ENCODE peak calls at places on chromosomes 11 and 22, in nine cellular contexts. W is RWPE2, H is heart left ventricle, X is SJSA1, E is fibroblast of lung, Y is kidney, G is endodermal cell, D is AG04450, B is transverse colon. I is an unnamed sample.

GRCh38 chr11:103609117-103610066 is 427.0 kb upstream of the DDI1 start:
- DNase-seq in W (no peak), H (no peak), X (peak; percentile 77), E (peak; percentile 97), Y (no peak), G (peak; percentile 83), D (peak; percentile 82), B (no peak), I (no peak)

GRCh38 chr11:31445621-31446020 is 63.8 kb downstream of the IMMP1L start:
- DNase-seq in W (no peak), H (no peak), X (no peak), E (no peak), Y (no peak), G (no peak), D (no peak), B (no peak), I (no peak)

GRCh38 chr22:43956383-43956782 is 1.1 kb downstream of the SAMM50 start:
- DNase-seq in W (no peak), H (no peak), X (no peak), E (no peak), Y (no peak), G (no peak), D (no peak), B (no peak), I (no peak)

GRCh38 chr11:70661763-70662501 is 263.6 kb downstream of the CTTN start:
- DNase-seq in W (no peak), H (no peak), X (peak; percentile 86), E (peak; percentile 46), Y (no peak), G (peak; percentile 77), D (no peak), B (no peak), I (no peak)

GRCh38 chr11:40384991-40385390 is 1074.5 kb downstream of the LRRC4C start:
- DNase-seq in W (no peak), H (no peak), X (no peak), E (peak; percentile 70), Y (no peak), G (no peak), D (no peak), B (no peak), I (no peak)

GRCh38 chr11:78420796-78421209 is 3.2 kb upstream of the GAB2 start:
- DNase-seq in W (no peak), H (peak; percentile 77), X (no peak), E (peak; percentile 88), Y (peak; percentile 82), G (no peak), D (no peak), B (peak; percentile 66), I (peak; percentile 83)

GRCh38 chr11:41003339-41003992 is 456.0 kb downstream of the LRRC4C start:
- DNase-seq in W (no peak), H (no peak), X (peak; percentile 54), E (peak; percentile 57), Y (no peak), G (no peak), D (no peak), B (no peak), I (no peak)

GRCh38 chr11:125494033-125494364 is 2.1 kb downstream of the FEZ1 start:
- DNase-seq in W (no peak), H (no peak), X (no peak), E (no peak), Y (no peak), G (no peak), D (no peak), B (no peak), I (no peak)

GRCh38 chr11:72140661-72141060 is 5.1 kb downstream of the FOLR3 start:
- DNase-seq in W (no peak), H (no peak), X (no peak), E (no peak), Y (no peak), G (no peak), D (no peak), B (no peak), I (no peak)

GRCh38 chr11:65180877-65181568 is 705 bp upstream of the CAPN1 start:
- DNase-seq in W (no peak), H (peak; percentile 84), X (peak; percentile 90), E (peak; percentile 60), Y (peak; percentile 89), G (peak; percentile 94), D (peak; percentile 10), B (peak; percentile 73), I (peak; percentile 84)

GRCh38 chr11:130146797-130147196 is 12.8 kb upstream of the ST14 start:
- DNase-seq in W (no peak), H (no peak), X (no peak), E (no peak), Y (no peak), G (no peak), D (no peak), B (peak; percentile 43), I (peak; percentile 71)

GRCh38 chr11:17012712-17013547 is 1.3 kb downstream of the PLEKHA7 start:
- DNase-seq in W (peak; percentile 91), H (peak; percentile 71), X (no peak), E (peak; percentile 78), Y (peak; percentile 86), G (peak; percentile 76), D (no peak), B (peak; percentile 75), I (peak; percentile 78)

DNA sequence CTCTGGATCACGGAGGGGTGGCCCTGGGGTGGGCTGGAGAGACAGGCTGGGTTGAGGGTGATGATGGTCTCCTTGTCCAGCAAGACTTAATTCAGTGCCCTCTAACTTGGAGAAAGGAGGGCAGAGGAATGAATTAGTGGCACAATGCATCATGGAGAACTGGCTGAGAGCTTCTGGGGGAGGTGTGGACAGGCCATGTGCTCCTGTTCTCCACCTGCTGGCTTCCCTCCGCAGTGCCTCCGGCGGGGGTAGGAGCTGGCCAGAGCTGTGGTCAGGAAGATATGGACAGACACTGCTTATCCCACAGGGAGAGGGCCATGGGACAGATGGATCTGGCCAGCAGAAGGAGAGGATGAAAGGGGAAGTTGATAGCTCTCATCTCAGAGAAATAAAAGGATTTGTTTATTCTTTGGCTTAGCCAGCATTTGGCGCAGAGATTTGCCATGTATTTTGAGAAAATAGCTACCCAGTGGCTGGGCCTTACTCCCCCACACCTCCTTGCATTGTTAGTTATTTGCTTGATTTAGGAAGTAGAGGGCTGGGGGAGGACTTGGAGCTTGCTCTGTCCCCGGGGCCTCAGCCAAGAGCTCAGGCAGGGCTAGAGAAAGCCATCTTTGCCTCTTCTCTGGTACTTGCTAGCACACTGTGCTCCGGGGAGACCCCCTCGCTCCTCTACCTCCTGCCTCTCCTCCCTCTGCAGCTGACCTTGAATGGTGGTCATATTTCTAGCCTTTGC is 93.2 kb downstream of the SCN3B start:
- DNase-seq in W (no peak), H (no peak), X (peak; percentile 64), E (peak; percentile 54), Y (no peak), G (peak; percentile 87), D (no peak), B (no peak), I (no peak)
- H3K4me3 ChIP-seq in W (no peak overlapping the region), H (peak overlapping the region; percentile 18), X (peak overlapping the region; percentile 34), E (no peak overlapping the region), Y (no peak overlapping the region), G (no peak overlapping the region), D (peak overlapping the region; percentile 52), B (no peak overlapping the region), I (peak overlapping the region; percentile 64)

DNA sequence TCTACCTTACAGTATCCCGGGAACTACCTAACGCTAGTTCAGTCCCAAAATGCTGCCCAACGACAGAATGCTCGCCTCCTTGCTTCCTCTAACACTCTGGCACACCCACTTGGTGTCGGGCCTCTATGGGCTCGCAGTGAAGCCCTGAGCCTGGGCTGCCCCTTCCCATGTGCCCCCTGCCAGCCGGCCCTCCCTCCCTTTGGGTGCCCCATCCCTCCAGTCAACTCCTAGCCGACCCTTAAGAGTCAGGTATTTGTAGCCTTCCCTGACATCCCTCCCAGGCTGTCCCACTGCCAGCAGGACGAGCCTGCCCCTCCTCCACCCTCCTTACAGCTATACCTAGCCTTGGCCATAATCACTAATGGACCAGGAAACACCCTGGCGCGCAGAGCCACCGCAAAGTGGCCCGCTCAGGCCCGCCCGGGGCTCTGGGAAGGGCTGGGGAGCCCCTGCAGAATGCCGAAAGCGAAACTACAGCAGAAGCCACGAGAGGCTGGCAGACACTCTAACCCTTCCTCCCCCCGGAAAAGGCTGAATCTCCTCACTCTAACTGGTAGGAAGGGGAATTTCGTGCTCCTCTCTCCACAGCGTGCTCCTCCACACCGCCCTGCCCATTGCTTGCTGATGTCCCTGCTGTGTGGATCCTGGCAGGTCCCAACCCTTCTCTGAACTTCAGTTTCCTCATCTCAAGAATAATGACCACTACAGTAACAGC is 8.2 kb downstream of the CBX7 start:
- DNase-seq in W (no peak), H (no peak), X (peak; percentile 66), E (peak; percentile 38), Y (peak; percentile 83), G (peak; percentile 81), D (no peak), B (peak; percentile 74), I (no peak)
- H3K27ac ChIP-seq in W (no peak overlapping the region), H (peak overlapping the region; percentile 68), X (peak overlapping the region; percentile 5), E (no peak overlapping the region), Y (peak overlapping the region; percentile 69), G (no peak overlapping the region), D (no peak overlapping the region), B (peak overlapping the region; percentile 97), I (peak overlapping the region; percentile 94)

DNA sequence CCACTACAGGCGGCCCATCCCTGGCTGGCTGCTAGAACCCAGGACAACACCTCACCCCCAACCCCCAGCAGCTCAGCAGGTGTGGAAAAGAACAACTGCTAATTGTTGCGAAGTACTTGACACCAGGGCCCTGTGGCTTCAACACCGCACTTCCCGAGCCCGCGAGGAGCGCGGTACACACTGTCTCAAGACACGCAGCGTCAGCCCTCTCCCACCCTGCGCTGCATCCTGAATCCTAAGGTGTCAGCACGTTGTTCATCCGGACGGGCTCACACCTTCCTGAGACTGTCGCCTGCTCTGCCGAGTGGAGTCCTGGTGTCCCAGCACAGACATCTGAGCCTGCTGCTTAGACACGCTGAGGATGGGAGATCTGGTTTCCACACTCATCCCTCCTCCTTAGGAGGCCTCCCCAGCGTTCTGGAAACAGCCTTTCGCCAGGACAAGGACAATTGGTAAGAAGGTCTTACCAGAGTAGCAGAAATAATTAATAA is 1336.2 kb downstream of the BRD1 start:
- DNase-seq in W (no peak), H (peak; percentile 40), X (peak; percentile 34), E (no peak), Y (no peak), G (peak; percentile 72), D (no peak), B (no peak), I (no peak)
- H3K4me3 ChIP-seq in W (no peak overlapping the region), H (no peak overlapping the region), X (peak overlapping the region; percentile 94), E (no peak overlapping the region), Y (no peak overlapping the region), G (peak overlapping the region; percentile 83), D (no peak overlapping the region), B (no peak overlapping the region), I (no peak overlapping the region)

GRCh38 chr11:33694346-33695050 is 6.1 kb downstream of the C11orf91 start:
- DNase-seq in W (no peak), H (no peak), X (no peak), E (no peak), Y (no peak), G (no peak), D (no peak), B (no peak), I (no peak)

GRCh38 chr11:33696411-33696810 is 4.2 kb downstream of the C11orf91 start:
- DNase-seq in W (no peak), H (no peak), X (no peak), E (no peak), Y (no peak), G (no peak), D (no peak), B (no peak), I (no peak)

GRCh38 chr11:33697997-33698396 is 2.6 kb downstream of the C11orf91 start:
- DNase-seq in W (no peak), H (no peak), X (no peak), E (no peak), Y (no peak), G (no peak), D (no peak), B (no peak), I (no peak)

GRCh38 chr11:33696931-33697638 is 3.5 kb downstream of the C11orf91 start:
- DNase-seq in W (no peak), H (no peak), X (no peak), E (no peak), Y (no peak), G (no peak), D (no peak), B (no peak), I (no peak)

GRCh38 chr11:33695051-33695566 is 5.5 kb downstream of the C11orf91 start:
- DNase-seq in W (no peak), H (no peak), X (no peak), E (no peak), Y (peak; percentile 93), G (no peak), D (no peak), B (no peak), I (no peak)
- H3K27ac ChIP-seq in W (peak overlapping the region; percentile 100), H (peak overlapping the region; percentile 8), X (no peak overlapping the region), E (no peak overlapping the region), Y (peak overlapping the region; percentile 73), G (peak overlapping the region; percentile 26), D (no peak overlapping the region), B (no peak overlapping the region), I (no peak overlapping the region)